ENCODE peak calls at places on chromosome 4, in seven cellular contexts. S is psoas muscle; J is NCI-H460; T is B cell; G is stimulated activated CD8-positive, alpha-beta memory T cell treated with anti-CD3 and anti-CD28 coated beads, Interleukin-15, amount 100 ng/mL, for 48 hours; X is ACHN; Z is DMS153. E is an unnamed sample.

GRCh38 chr4:169164669-169165415 is 105.9 kb downstream of the SH3RF1 start:
- DNase-seq in S (no peak), Z (no peak), J (no peak), T (no peak), X (no peak), G (no peak), E (no peak)

GRCh38 chr4:82551734-82552133 is 10.1 kb downstream of the TMEM150C start:
- DNase-seq in S (no peak), J (no peak), Z (no peak), G (no peak), X (no peak), T (no peak), E (no peak)

GRCh38 chr4:105586638-105587328 is 34.4 kb downstream of the ARHGEF38 start:
- DNase-seq in S (no peak), G (no peak), T (no peak), X (no peak), Z (no peak), J (no peak), E (no peak)

GRCh38 chr4:74378573-74378972 is 13.6 kb downstream of the EREG start:
- DNase-seq in G (no peak), Z (no peak), J (no peak), X (no peak), S (no peak), T (no peak), E (no peak)

GRCh38 chr4:144831971-144832370 is 186.0 kb downstream of the HHIP start:
- DNase-seq in G (no peak), T (no peak), X (no peak), Z (no peak), J (no peak), S (no peak), E (no peak)

GRCh38 chr4:55447108-55447708 is 51.5 kb downstream of the TMEM165 start:
- DNase-seq in X (no peak), Z (no peak), J (no peak), S (no peak), G (no peak), T (no peak), E (no peak)

GRCh38 chr4:61443813-61444510 is 243.8 kb downstream of the ADGRL3 start:
- DNase-seq in X (peak), T (no peak), S (no peak), J (peak), Z (no peak), G (no peak), E (no peak)

GRCh38 chr4:48141048-48141447 is 7.0 kb upstream of the TXK start:
- DNase-seq in T (peak), S (no peak), J (peak), Z (no peak), X (peak), G (no peak), E (no peak)

GRCh38 chr4:153850525-153851280 is 61.8 kb upstream of the SFRP2 start:
- DNase-seq in G (no peak), Z (no peak), X (no peak), S (no peak), T (no peak), J (no peak), E (no peak)

GRCh38 chr4:144209491-144209890 is 69.0 kb upstream of the GYPA start:
- DNase-seq in J (no peak), X (no peak), S (no peak), G (no peak), T (no peak), Z (no peak), E (no peak)

GRCh38 chr4:48779095-48779997 is 733 bp downstream of the FRYL start:
- DNase-seq in Z (no peak), G (peak), J (peak), S (peak), T (peak), X (peak), E (peak)

GRCh38 chr4:7384929-7385890 is 49.5 kb downstream of the PSAPL1 start:
- DNase-seq in G (no peak), X (no peak), J (no peak), S (no peak), Z (no peak), T (no peak), E (peak)

GRCh38 chr4:78799551-78800495 is 23.7 kb downstream of the BMP2K start:
- DNase-seq in Z (peak), S (no peak), T (no peak), J (no peak), G (no peak), X (no peak), E (no peak)

E was measured in right lobe of liver.